ENCODE peak calls at places on chromosomes 13 and 19, in seven cellular contexts. One of them, this sample, is unnamed.
A peak's percentile ranks its signal among the peaks of the same experiment; 100 is the strongest.

GRCh38 chr19:46951236-46951986 is 68.2 kb upstream of the NPAS1 start:
- DNase-seq in Ammon's horn: peak; percentile 40
- DNase-seq in stimulated activated CD4-positive, alpha-beta T cell treated with anti-CD3 and anti-CD28 coated beads, Interleukin-12 subunit alpha, Interleukin-12 subunit beta, amount 100 ng/mL, for 24 hours: no peak
- DNase-seq in aorta: no peak
- DNase-seq in T-helper 9 cell: no peak
- DNase-seq in activated CD4-positive, CD25-positive, alpha-beta regulatory T cell: no peak
- DNase-seq in Karpas-422: no peak
- DNase-seq in this sample: peak; percentile 37

GRCh38 chr19:22088541-22089144 is 36.4 kb downstream of the ZNF257 start:
- DNase-seq in activated CD4-positive, CD25-positive, alpha-beta regulatory T cell: no peak
- DNase-seq in aorta: no peak
- DNase-seq in T-helper 9 cell: no peak
- DNase-seq in stimulated activated CD4-positive, alpha-beta T cell treated with anti-CD3 and anti-CD28 coated beads, Interleukin-12 subunit alpha, Interleukin-12 subunit beta, amount 100 ng/mL, for 24 hours: no peak
- DNase-seq in Ammon's horn: no peak
- DNase-seq in Karpas-422: no peak
- DNase-seq in this sample: no peak

GRCh38 chr13:61252213-61252612 is 163.4 kb downstream of the PCDH20 start:
- DNase-seq in T-helper 9 cell: no peak
- DNase-seq in Ammon's horn: no peak
- DNase-seq in activated CD4-positive, CD25-positive, alpha-beta regulatory T cell: no peak
- DNase-seq in Karpas-422: no peak
- DNase-seq in stimulated activated CD4-positive, alpha-beta T cell treated with anti-CD3 and anti-CD28 coated beads, Interleukin-12 subunit alpha, Interleukin-12 subunit beta, amount 100 ng/mL, for 24 hours: no peak
- DNase-seq in aorta: no peak
- DNase-seq in this sample: no peak

GRCh38 chr19:49327878-49328544 is 3.0 kb upstream of the SLC6A16 start:
- DNase-seq in stimulated activated CD4-positive, alpha-beta T cell treated with anti-CD3 and anti-CD28 coated beads, Interleukin-12 subunit alpha, Interleukin-12 subunit beta, amount 100 ng/mL, for 24 hours: no peak
- DNase-seq in T-helper 9 cell: peak; percentile 20
- DNase-seq in activated CD4-positive, CD25-positive, alpha-beta regulatory T cell: no peak
- DNase-seq in Ammon's horn: no peak
- DNase-seq in aorta: no peak
- DNase-seq in Karpas-422: peak; percentile 96
- DNase-seq in this sample: peak; percentile 19

GRCh38 chr13:111390522-111391270 is 70.3 kb downstream of the TEX29 start:
- DNase-seq in Karpas-422: no peak
- DNase-seq in stimulated activated CD4-positive, alpha-beta T cell treated with anti-CD3 and anti-CD28 coated beads, Interleukin-12 subunit alpha, Interleukin-12 subunit beta, amount 100 ng/mL, for 24 hours: no peak
- DNase-seq in T-helper 9 cell: no peak
- DNase-seq in activated CD4-positive, CD25-positive, alpha-beta regulatory T cell: no peak
- DNase-seq in Ammon's horn: no peak
- DNase-seq in aorta: no peak
- DNase-seq in this sample: no peak

GRCh38 chr13:76798037-76798436 is 88.2 kb downstream of the KCTD12 start:
- DNase-seq in stimulated activated CD4-positive, alpha-beta T cell treated with anti-CD3 and anti-CD28 coated beads, Interleukin-12 subunit alpha, Interleukin-12 subunit beta, amount 100 ng/mL, for 24 hours: no peak
- DNase-seq in activated CD4-positive, CD25-positive, alpha-beta regulatory T cell: no peak
- DNase-seq in Ammon's horn: no peak
- DNase-seq in T-helper 9 cell: no peak
- DNase-seq in Karpas-422: peak; percentile 41
- DNase-seq in aorta: no peak
- DNase-seq in this sample: no peak

GRCh38 chr13:107882708-107883560 is 332.4 kb downstream of the LIG4 start:
- DNase-seq in Ammon's horn: peak; percentile 11
- DNase-seq in stimulated activated CD4-positive, alpha-beta T cell treated with anti-CD3 and anti-CD28 coated beads, Interleukin-12 subunit alpha, Interleukin-12 subunit beta, amount 100 ng/mL, for 24 hours: no peak
- DNase-seq in T-helper 9 cell: no peak
- DNase-seq in aorta: no peak
- DNase-seq in Karpas-422: no peak
- DNase-seq in activated CD4-positive, CD25-positive, alpha-beta regulatory T cell: no peak
- DNase-seq in this sample: no peak

GRCh38 chr13:27012482-27013197 is 159.0 kb downstream of the USP12 start:
- DNase-seq in activated CD4-positive, CD25-positive, alpha-beta regulatory T cell: no peak
- DNase-seq in aorta: no peak
- DNase-seq in Karpas-422: no peak
- DNase-seq in stimulated activated CD4-positive, alpha-beta T cell treated with anti-CD3 and anti-CD28 coated beads, Interleukin-12 subunit alpha, Interleukin-12 subunit beta, amount 100 ng/mL, for 24 hours: no peak
- DNase-seq in T-helper 9 cell: no peak
- DNase-seq in Ammon's horn: peak; percentile 47
- DNase-seq in this sample: no peak

GRCh38 chr19:4474504-4475136 is 2.5 kb downstream of the HDGFL2 start:
- DNase-seq in stimulated activated CD4-positive, alpha-beta T cell treated with anti-CD3 and anti-CD28 coated beads, Interleukin-12 subunit alpha, Interleukin-12 subunit beta, amount 100 ng/mL, for 24 hours: no peak
- DNase-seq in activated CD4-positive, CD25-positive, alpha-beta regulatory T cell: no peak
- DNase-seq in T-helper 9 cell: no peak
- DNase-seq in Ammon's horn: peak; percentile 82
- DNase-seq in Karpas-422: peak; percentile 88
- DNase-seq in aorta: no peak
- DNase-seq in this sample: no peak

GRCh38 chr19:49064029-49064629 is 489 bp downstream of the NTF4 start:
- DNase-seq in T-helper 9 cell: no peak
- DNase-seq in Ammon's horn: no peak
- DNase-seq in activated CD4-positive, CD25-positive, alpha-beta regulatory T cell: no peak
- DNase-seq in aorta: no peak
- DNase-seq in stimulated activated CD4-positive, alpha-beta T cell treated with anti-CD3 and anti-CD28 coated beads, Interleukin-12 subunit alpha, Interleukin-12 subunit beta, amount 100 ng/mL, for 24 hours: no peak
- DNase-seq in Karpas-422: no peak
- DNase-seq in this sample: no peak

GRCh38 chr19:54955356-54955755 is 8.0 kb upstream of the NLRP7 start:
- DNase-seq in Karpas-422: no peak
- DNase-seq in activated CD4-positive, CD25-positive, alpha-beta regulatory T cell: no peak
- DNase-seq in stimulated activated CD4-positive, alpha-beta T cell treated with anti-CD3 and anti-CD28 coated beads, Interleukin-12 subunit alpha, Interleukin-12 subunit beta, amount 100 ng/mL, for 24 hours: no peak
- DNase-seq in T-helper 9 cell: no peak
- DNase-seq in aorta: no peak
- DNase-seq in Ammon's horn: no peak
- DNase-seq in this sample: no peak

GRCh38 chr19:31353826-31354225 is 4.6 kb upstream of the TSHZ3 start:
- DNase-seq in Karpas-422: no peak
- DNase-seq in T-helper 9 cell: no peak
- DNase-seq in stimulated activated CD4-positive, alpha-beta T cell treated with anti-CD3 and anti-CD28 coated beads, Interleukin-12 subunit alpha, Interleukin-12 subunit beta, amount 100 ng/mL, for 24 hours: no peak
- DNase-seq in activated CD4-positive, CD25-positive, alpha-beta regulatory T cell: no peak
- DNase-seq in aorta: no peak
- DNase-seq in Ammon's horn: no peak
- DNase-seq in this sample: no peak

GRCh38 chr19:18972851-18973250 is 31.8 kb upstream of the HOMER3 start:
- DNase-seq in Ammon's horn: no peak
- DNase-seq in T-helper 9 cell: no peak
- DNase-seq in aorta: no peak
- DNase-seq in activated CD4-positive, CD25-positive, alpha-beta regulatory T cell: no peak
- DNase-seq in Karpas-422: no peak
- DNase-seq in stimulated activated CD4-positive, alpha-beta T cell treated with anti-CD3 and anti-CD28 coated beads, Interleukin-12 subunit alpha, Interleukin-12 subunit beta, amount 100 ng/mL, for 24 hours: no peak
- DNase-seq in this sample: no peak

GRCh38 chr19:48636859-48637448 is at the start of gene DBP:
- DNase-seq in Ammon's horn: peak; percentile 65
- DNase-seq in Karpas-422: no peak
- DNase-seq in stimulated activated CD4-positive, alpha-beta T cell treated with anti-CD3 and anti-CD28 coated beads, Interleukin-12 subunit alpha, Interleukin-12 subunit beta, amount 100 ng/mL, for 24 hours: no peak
- DNase-seq in activated CD4-positive, CD25-positive, alpha-beta regulatory T cell: no peak
- DNase-seq in aorta: peak; percentile 79
- DNase-seq in T-helper 9 cell: peak; percentile 33
- DNase-seq in this sample: no peak

GRCh38 chr13:40780822-40781401 is 8.5 kb upstream of the SLC25A15 start:
- DNase-seq in Karpas-422: peak; percentile 63
- DNase-seq in aorta: no peak
- DNase-seq in stimulated activated CD4-positive, alpha-beta T cell treated with anti-CD3 and anti-CD28 coated beads, Interleukin-12 subunit alpha, Interleukin-12 subunit beta, amount 100 ng/mL, for 24 hours: no peak
- DNase-seq in T-helper 9 cell: no peak
- DNase-seq in activated CD4-positive, CD25-positive, alpha-beta regulatory T cell: no peak
- DNase-seq in Ammon's horn: no peak
- DNase-seq in this sample: peak; percentile 19

GRCh38 chr19:20103091-20103501 is 25.3 kb downstream of the ZNF90 start:
- DNase-seq in T-helper 9 cell: no peak
- DNase-seq in stimulated activated CD4-positive, alpha-beta T cell treated with anti-CD3 and anti-CD28 coated beads, Interleukin-12 subunit alpha, Interleukin-12 subunit beta, amount 100 ng/mL, for 24 hours: no peak
- DNase-seq in Ammon's horn: no peak
- DNase-seq in aorta: no peak
- DNase-seq in Karpas-422: no peak
- DNase-seq in activated CD4-positive, CD25-positive, alpha-beta regulatory T cell: no peak
- DNase-seq in this sample: no peak

GRCh38 chr13:83024955-83025594 is 857.2 kb downstream of the SLITRK1 start:
- DNase-seq in Ammon's horn: no peak
- DNase-seq in aorta: no peak
- DNase-seq in stimulated activated CD4-positive, alpha-beta T cell treated with anti-CD3 and anti-CD28 coated beads, Interleukin-12 subunit alpha, Interleukin-12 subunit beta, amount 100 ng/mL, for 24 hours: no peak
- DNase-seq in Karpas-422: no peak
- DNase-seq in T-helper 9 cell: no peak
- DNase-seq in activated CD4-positive, CD25-positive, alpha-beta regulatory T cell: no peak
- DNase-seq in this sample: no peak

GRCh38 chr19:4284176-4284958 is 5.3 kb downstream of the SHD start:
- DNase-seq in aorta: no peak
- DNase-seq in activated CD4-positive, CD25-positive, alpha-beta regulatory T cell: no peak
- DNase-seq in Karpas-422: peak; percentile 81
- DNase-seq in Ammon's horn: no peak
- DNase-seq in stimulated activated CD4-positive, alpha-beta T cell treated with anti-CD3 and anti-CD28 coated beads, Interleukin-12 subunit alpha, Interleukin-12 subunit beta, amount 100 ng/mL, for 24 hours: no peak
- DNase-seq in T-helper 9 cell: no peak
- DNase-seq in this sample: peak; percentile 77

GRCh38 chr13:75776550-75776949 is 140.4 kb downstream of the LMO7 start:
- DNase-seq in aorta: no peak
- DNase-seq in Ammon's horn: no peak
- DNase-seq in stimulated activated CD4-positive, alpha-beta T cell treated with anti-CD3 and anti-CD28 coated beads, Interleukin-12 subunit alpha, Interleukin-12 subunit beta, amount 100 ng/mL, for 24 hours: no peak
- DNase-seq in activated CD4-positive, CD25-positive, alpha-beta regulatory T cell: no peak
- DNase-seq in T-helper 9 cell: no peak
- DNase-seq in Karpas-422: no peak
- DNase-seq in this sample: no peak

GRCh38 chr13:105184221-105184620 is 1351.2 kb downstream of the EFNB2 start:
- DNase-seq in T-helper 9 cell: no peak
- DNase-seq in Ammon's horn: peak; percentile 45
- DNase-seq in aorta: no peak
- DNase-seq in activated CD4-positive, CD25-positive, alpha-beta regulatory T cell: no peak
- DNase-seq in Karpas-422: no peak
- DNase-seq in stimulated activated CD4-positive, alpha-beta T cell treated with anti-CD3 and anti-CD28 coated beads, Interleukin-12 subunit alpha, Interleukin-12 subunit beta, amount 100 ng/mL, for 24 hours: no peak
- DNase-seq in this sample: no peak

GRCh38 chr19:3336680-3337523 is 29.5 kb upstream of the NFIC start:
- DNase-seq in T-helper 9 cell: no peak
- DNase-seq in Karpas-422: no peak
- DNase-seq in stimulated activated CD4-positive, alpha-beta T cell treated with anti-CD3 and anti-CD28 coated beads, Interleukin-12 subunit alpha, Interleukin-12 subunit beta, amount 100 ng/mL, for 24 hours: no peak
- DNase-seq in Ammon's horn: peak; percentile 78
- DNase-seq in aorta: peak; percentile 93
- DNase-seq in activated CD4-positive, CD25-positive, alpha-beta regulatory T cell: no peak
- DNase-seq in this sample: no peak

GRCh38 chr13:60334310-60334709 is 62.7 kb upstream of the TDRD3 start:
- DNase-seq in Ammon's horn: no peak
- DNase-seq in stimulated activated CD4-positive, alpha-beta T cell treated with anti-CD3 and anti-CD28 coated beads, Interleukin-12 subunit alpha, Interleukin-12 subunit beta, amount 100 ng/mL, for 24 hours: no peak
- DNase-seq in activated CD4-positive, CD25-positive, alpha-beta regulatory T cell: no peak
- DNase-seq in Karpas-422: no peak
- DNase-seq in aorta: no peak
- DNase-seq in T-helper 9 cell: no peak
- DNase-seq in this sample: no peak

GRCh38 chr19:44738161-44738535 is 10.4 kb upstream of the BCL3 start:
- DNase-seq in aorta: no peak
- DNase-seq in activated CD4-positive, CD25-positive, alpha-beta regulatory T cell: no peak
- DNase-seq in stimulated activated CD4-positive, alpha-beta T cell treated with anti-CD3 and anti-CD28 coated beads, Interleukin-12 subunit alpha, Interleukin-12 subunit beta, amount 100 ng/mL, for 24 hours: no peak
- DNase-seq in Ammon's horn: no peak
- DNase-seq in Karpas-422: no peak
- DNase-seq in T-helper 9 cell: no peak
- DNase-seq in this sample: no peak

GRCh38 chr13:80177327-80177726 is 163.6 kb downstream of the SPRY2 start:
- DNase-seq in stimulated activated CD4-positive, alpha-beta T cell treated with anti-CD3 and anti-CD28 coated beads, Interleukin-12 subunit alpha, Interleukin-12 subunit beta, amount 100 ng/mL, for 24 hours: no peak
- DNase-seq in Ammon's horn: no peak
- DNase-seq in activated CD4-positive, CD25-positive, alpha-beta regulatory T cell: no peak
- DNase-seq in T-helper 9 cell: no peak
- DNase-seq in aorta: no peak
- DNase-seq in Karpas-422: no peak
- DNase-seq in this sample: no peak

GRCh38 chr13:40546047-40546446 is 120.4 kb downstream of the FOXO1 start:
- DNase-seq in aorta: no peak
- DNase-seq in Ammon's horn: no peak
- DNase-seq in T-helper 9 cell: no peak
- DNase-seq in Karpas-422: no peak
- DNase-seq in stimulated activated CD4-positive, alpha-beta T cell treated with anti-CD3 and anti-CD28 coated beads, Interleukin-12 subunit alpha, Interleukin-12 subunit beta, amount 100 ng/mL, for 24 hours: no peak
- DNase-seq in activated CD4-positive, CD25-positive, alpha-beta regulatory T cell: no peak
- DNase-seq in this sample: no peak

GRCh38 chr13:109649713-109650112 is 136.7 kb downstream of the IRS2 start:
- DNase-seq in T-helper 9 cell: no peak
- DNase-seq in aorta: no peak
- DNase-seq in stimulated activated CD4-positive, alpha-beta T cell treated with anti-CD3 and anti-CD28 coated beads, Interleukin-12 subunit alpha, Interleukin-12 subunit beta, amount 100 ng/mL, for 24 hours: no peak
- DNase-seq in Ammon's horn: no peak
- DNase-seq in activated CD4-positive, CD25-positive, alpha-beta regulatory T cell: no peak
- DNase-seq in Karpas-422: no peak
- DNase-seq in this sample: no peak

GRCh38 chr19:2476451-2477140 is 669 bp downstream of the GADD45B start:
- DNase-seq in stimulated activated CD4-positive, alpha-beta T cell treated with anti-CD3 and anti-CD28 coated beads, Interleukin-12 subunit alpha, Interleukin-12 subunit beta, amount 100 ng/mL, for 24 hours: peak; percentile 68
- DNase-seq in Karpas-422: peak; percentile 66
- DNase-seq in T-helper 9 cell: peak; percentile 48
- DNase-seq in Ammon's horn: peak; percentile 39
- DNase-seq in aorta: peak; percentile 81
- DNase-seq in activated CD4-positive, CD25-positive, alpha-beta regulatory T cell: peak; percentile 65
- DNase-seq in this sample: no peak

GRCh38 chr19:47595937-47596336 is 13.0 kb upstream of the BICRA start:
- DNase-seq in Karpas-422: no peak
- DNase-seq in activated CD4-positive, CD25-positive, alpha-beta regulatory T cell: no peak
- DNase-seq in stimulated activated CD4-positive, alpha-beta T cell treated with anti-CD3 and anti-CD28 coated beads, Interleukin-12 subunit alpha, Interleukin-12 subunit beta, amount 100 ng/mL, for 24 hours: no peak
- DNase-seq in T-helper 9 cell: no peak
- DNase-seq in aorta: no peak
- DNase-seq in Ammon's horn: no peak
- DNase-seq in this sample: no peak

GRCh38 chr13:94722596-94722995 is 10.3 kb upstream of the SOX21 start:
- DNase-seq in T-helper 9 cell: no peak
- DNase-seq in aorta: no peak
- DNase-seq in Ammon's horn: no peak
- DNase-seq in Karpas-422: no peak
- DNase-seq in activated CD4-positive, CD25-positive, alpha-beta regulatory T cell: no peak
- DNase-seq in stimulated activated CD4-positive, alpha-beta T cell treated with anti-CD3 and anti-CD28 coated beads, Interleukin-12 subunit alpha, Interleukin-12 subunit beta, amount 100 ng/mL, for 24 hours: no peak
- DNase-seq in this sample: no peak

GRCh38 chr13:88124142-88124541 is 453.0 kb downstream of the SLITRK5 start:
- DNase-seq in Karpas-422: no peak
- DNase-seq in stimulated activated CD4-positive, alpha-beta T cell treated with anti-CD3 and anti-CD28 coated beads, Interleukin-12 subunit alpha, Interleukin-12 subunit beta, amount 100 ng/mL, for 24 hours: no peak
- DNase-seq in aorta: no peak
- DNase-seq in activated CD4-positive, CD25-positive, alpha-beta regulatory T cell: no peak
- DNase-seq in T-helper 9 cell: no peak
- DNase-seq in Ammon's horn: no peak
- DNase-seq in this sample: no peak

GRCh38 chr19:23991170-23991569 is 76.5 kb downstream of the ZNF726 start:
- DNase-seq in activated CD4-positive, CD25-positive, alpha-beta regulatory T cell: no peak
- DNase-seq in Karpas-422: no peak
- DNase-seq in Ammon's horn: no peak
- DNase-seq in stimulated activated CD4-positive, alpha-beta T cell treated with anti-CD3 and anti-CD28 coated beads, Interleukin-12 subunit alpha, Interleukin-12 subunit beta, amount 100 ng/mL, for 24 hours: no peak
- DNase-seq in T-helper 9 cell: no peak
- DNase-seq in aorta: no peak
- DNase-seq in this sample: no peak

GRCh38 chr19:9295411-9295849 is 14.2 kb downstream of the ZNF699 start:
- DNase-seq in Ammon's horn: no peak
- DNase-seq in aorta: no peak
- DNase-seq in Karpas-422: no peak
- DNase-seq in stimulated activated CD4-positive, alpha-beta T cell treated with anti-CD3 and anti-CD28 coated beads, Interleukin-12 subunit alpha, Interleukin-12 subunit beta, amount 100 ng/mL, for 24 hours: no peak
- DNase-seq in T-helper 9 cell: no peak
- DNase-seq in activated CD4-positive, CD25-positive, alpha-beta regulatory T cell: no peak
- DNase-seq in this sample: no peak

GRCh38 chr19:58556633-58557252 is 1.7 kb downstream of the UBE2M start:
- DNase-seq in aorta: peak; percentile 42
- DNase-seq in Ammon's horn: no peak
- DNase-seq in T-helper 9 cell: no peak
- DNase-seq in Karpas-422: no peak
- DNase-seq in stimulated activated CD4-positive, alpha-beta T cell treated with anti-CD3 and anti-CD28 coated beads, Interleukin-12 subunit alpha, Interleukin-12 subunit beta, amount 100 ng/mL, for 24 hours: no peak
- DNase-seq in activated CD4-positive, CD25-positive, alpha-beta regulatory T cell: no peak
- DNase-seq in this sample: no peak

GRCh38 chr19:39264306-39265290 is 3.6 kb upstream of the IFNL2 start:
- DNase-seq in Karpas-422: no peak
- DNase-seq in activated CD4-positive, CD25-positive, alpha-beta regulatory T cell: no peak
- DNase-seq in aorta: no peak
- DNase-seq in Ammon's horn: no peak
- DNase-seq in T-helper 9 cell: no peak
- DNase-seq in stimulated activated CD4-positive, alpha-beta T cell treated with anti-CD3 and anti-CD28 coated beads, Interleukin-12 subunit alpha, Interleukin-12 subunit beta, amount 100 ng/mL, for 24 hours: no peak
- DNase-seq in this sample: no peak

GRCh38 chr19:38394488-38394887 is 6.0 kb downstream of the SPRED3 start:
- DNase-seq in Ammon's horn: no peak
- DNase-seq in aorta: no peak
- DNase-seq in activated CD4-positive, CD25-positive, alpha-beta regulatory T cell: peak; percentile 46
- DNase-seq in stimulated activated CD4-positive, alpha-beta T cell treated with anti-CD3 and anti-CD28 coated beads, Interleukin-12 subunit alpha, Interleukin-12 subunit beta, amount 100 ng/mL, for 24 hours: peak; percentile 75
- DNase-seq in Karpas-422: no peak
- DNase-seq in T-helper 9 cell: peak; percentile 49
- DNase-seq in this sample: no peak

GRCh38 chr13:105410602-105411001 is 1124.9 kb downstream of the EFNB2 start:
- DNase-seq in Ammon's horn: peak; percentile 56
- DNase-seq in stimulated activated CD4-positive, alpha-beta T cell treated with anti-CD3 and anti-CD28 coated beads, Interleukin-12 subunit alpha, Interleukin-12 subunit beta, amount 100 ng/mL, for 24 hours: peak; percentile 2
- DNase-seq in Karpas-422: peak; percentile 56
- DNase-seq in T-helper 9 cell: no peak
- DNase-seq in aorta: peak; percentile 63
- DNase-seq in activated CD4-positive, CD25-positive, alpha-beta regulatory T cell: no peak
- DNase-seq in this sample: peak; percentile 23